ENCODE peak calls at places on chromosomes 13 and 19, in six cellular contexts. P is AG09309, L is head of caudate nucleus, O is Kasumi-1, D is AG08396, T is lower lobe of right lung. R is an unnamed sample.

GRCh38 chr13:46062190-46062589 is 9.6 kb upstream of the ZC3H13 start:
- DNase-seq in P (peak; percentile 10), L (no peak), O (no peak), D (no peak), T (no peak), R (no peak)

GRCh38 chr19:32231020-32231419 is 114.4 kb upstream of the ZNF507 start:
- DNase-seq in P (no peak), L (no peak), O (no peak), D (no peak), T (no peak), R (no peak)

GRCh38 chr19:36605839-36606478 is 846 bp downstream of the ZNF382 start:
- DNase-seq in P (no peak), L (no peak), O (no peak), D (no peak), T (no peak), R (no peak)

GRCh38 chr19:24159707-24160106 is 72.7 kb downstream of the ZNF254 start:
- DNase-seq in P (no peak), L (no peak), O (peak; percentile 33), D (no peak), T (no peak), R (no peak)

GRCh38 chr19:11261902-11262839 is at the start of gene DOCK6:
- DNase-seq in P (no peak), L (no peak), O (peak; percentile 16), D (peak; percentile 86), T (no peak), R (peak; percentile 78)

GRCh38 chr19:54449701-54450069 is 686 bp downstream of the LENG8 start:
- DNase-seq in P (no peak), L (no peak), O (no peak), D (no peak), T (peak; percentile 47), R (no peak)

GRCh38 chr13:18978447-18978846 is 203.2 kb downstream of the TUBA3C start:
- DNase-seq in P (no peak), L (no peak), O (no peak), D (no peak), T (no peak), R (no peak)

GRCh38 chr13:77595166-77595810 is 59.8 kb downstream of the SCEL start:
- DNase-seq in P (no peak), L (no peak), O (no peak), D (no peak), T (no peak), R (no peak)

GRCh38 chr19:46060012-46060411 is 19.2 kb upstream of the IGFL4 start:
- DNase-seq in P (no peak), L (no peak), O (no peak), D (no peak), T (no peak), R (no peak)

GRCh38 chr13:47672982-47673670 is 327.9 kb downstream of the SUCLA2 start:
- DNase-seq in P (peak; percentile 96), L (no peak), O (no peak), D (peak; percentile 43), T (no peak), R (no peak)

GRCh38 chr13:106063591-106064308 is 471.7 kb downstream of the EFNB2 start:
- DNase-seq in P (peak; percentile 56), L (no peak), O (no peak), D (peak; percentile 44), T (no peak), R (no peak)

GRCh38 chr13:39527301-39527700 is 75.7 kb downstream of the LHFPL6 start:
- DNase-seq in P (no peak), L (no peak), O (no peak), D (no peak), T (no peak), R (no peak)

GRCh38 chr19:40771101-40771539 is 4.2 kb upstream of the MIA start:
- DNase-seq in P (no peak), L (no peak), O (peak; percentile 23), D (no peak), T (no peak), R (no peak)

GRCh38 chr19:19568802-19569756 is 31.0 kb downstream of the CILP2 start:
- DNase-seq in P (no peak), L (no peak), O (no peak), D (no peak), T (no peak), R (no peak)

GRCh38 chr19:57068921-57069697 is 50.7 kb upstream of the USP29 start:
- DNase-seq in P (no peak), L (peak; percentile 52), O (no peak), D (no peak), T (no peak), R (no peak)

GRCh38 chr19:4522291-4523002 is 4.2 kb upstream of the PLIN4 start:
- DNase-seq in P (no peak), L (no peak), O (no peak), D (no peak), T (no peak), R (no peak)

GRCh38 chr19:1263198-1263597 is 5.9 kb upstream of the CIRBP start:
- DNase-seq in P (no peak), L (no peak), O (no peak), D (no peak), T (no peak), R (peak; percentile 80)

GRCh38 chr13:87259479-87260083 is 411.6 kb upstream of the SLITRK5 start:
- DNase-seq in P (no peak), L (no peak), O (peak; percentile 24), D (peak; percentile 3), T (no peak), R (no peak)

GRCh38 chr13:91699863-91700262 is 301.4 kb downstream of the GPC5 start:
- DNase-seq in P (no peak), L (no peak), O (no peak), D (no peak), T (no peak), R (no peak)

GRCh38 chr19:49588370-49589122 is 2.4 kb upstream of the PRR12 start:
- DNase-seq in P (no peak), L (no peak), O (no peak), D (no peak), T (no peak), R (no peak)

GRCh38 chr13:21871302-21871862 is 200.5 kb downstream of the FGF9 start:
- DNase-seq in P (no peak), L (no peak), O (no peak), D (no peak), T (no peak), R (no peak)

GRCh38 chr13:29943301-29944085 is 93.1 kb upstream of the UBL3 start:
- DNase-seq in P (no peak), L (no peak), O (no peak), D (no peak), T (no peak), R (no peak)

GRCh38 chr13:26984337-26984736 is 187.3 kb downstream of the USP12 start:
- DNase-seq in P (no peak), L (no peak), O (no peak), D (no peak), T (no peak), R (no peak)

GRCh38 chr19:39970424-39970673 is 616 bp upstream of the PSMC4 start:
- DNase-seq in P (no peak), L (no peak), O (no peak), D (no peak), T (no peak), R (no peak)

GRCh38 chr13:97884707-97885468 is 68.6 kb upstream of the IPO5 start:
- DNase-seq in P (no peak), L (no peak), O (no peak), D (no peak), T (no peak), R (no peak)

GRCh38 chr19:55050749-55051532 is 12.0 kb downstream of the RDH13 start:
- DNase-seq in P (no peak), L (no peak), O (no peak), D (no peak), T (no peak), R (peak; percentile 63)

GRCh38 chr19:7866399-7867091 is 7.6 kb downstream of the PRR36 start:
- DNase-seq in P (no peak), L (no peak), O (no peak), D (no peak), T (no peak), R (no peak)

GRCh38 chr13:28492527-28493367 is 2.2 kb downstream of the FLT1 start:
- DNase-seq in P (no peak), L (no peak), O (no peak), D (no peak), T (no peak), R (no peak)

GRCh38 chr19:35265126-35265995 is 3.4 kb upstream of the USF2 start:
- DNase-seq in P (no peak), L (no peak), O (peak; percentile 38), D (no peak), T (peak; percentile 24), R (peak; percentile 56)

GRCh38 chr19:39390460-39390758 is 497 bp downstream of the PAF1 start:
- DNase-seq in P (no peak), L (peak; percentile 92), O (no peak), D (no peak), T (no peak), R (no peak)

GRCh38 chr13:79475569-79475968 is 5.4 kb upstream of the NDFIP2 start:
- DNase-seq in P (no peak), L (no peak), O (no peak), D (no peak), T (no peak), R (no peak)

GRCh38 chr19:12783849-12784393 is 7.4 kb upstream of the JUNB start:
- DNase-seq in P (no peak), L (no peak), O (no peak), D (no peak), T (peak; percentile 84), R (peak; percentile 93)

GRCh38 chr19:47762615-47763308 is 15.7 kb upstream of the SELENOW start:
- DNase-seq in P (no peak), L (no peak), O (no peak), D (no peak), T (no peak), R (peak; percentile 74)

GRCh38 chr19:1290699-1291651 is 5.3 kb downstream of the EFNA2 start:
- DNase-seq in P (no peak), L (no peak), O (no peak), D (no peak), T (no peak), R (peak; percentile 75)

GRCh38 chr13:111662451-111662850 is 342.0 kb downstream of the TEX29 start:
- DNase-seq in P (no peak), L (no peak), O (no peak), D (no peak), T (no peak), R (no peak)

GRCh38 chr13:100491164-100491847 is 97.3 kb downstream of the GGACT start:
- DNase-seq in P (peak; percentile 59), L (no peak), O (no peak), D (no peak), T (no peak), R (no peak)

GRCh38 chr19:16188521-16188920 is 3.3 kb downstream of the FAM32A start:
- DNase-seq in P (no peak), L (no peak), O (no peak), D (no peak), T (peak; percentile 14), R (no peak)

GRCh38 chr19:42206871-42207755 is 10.4 kb downstream of the DEDD2 start:
- DNase-seq in P (no peak), L (no peak), O (no peak), D (peak; percentile 73), T (no peak), R (peak; percentile 39)

GRCh38 chr13:112831196-112831595 is 137.8 kb upstream of the MCF2L start:
- DNase-seq in P (no peak), L (no peak), O (no peak), D (no peak), T (no peak), R (no peak)